ENCODE peak calls at places on chromosomes 11 and 22, in four cellular contexts. One of them, this sample, is unnamed.

GRCh38 chr22:39415506-39415905 is 15.9 kb downstream of the TAB1 start:
- DNase-seq in heart right ventricle: no peak
- DNase-seq in cardiac septum: no peak
- DNase-seq in EL: no peak
- DNase-seq in this sample: no peak

GRCh38 chr11:133948711-133949110 is 8.1 kb downstream of the IGSF9B start:
- DNase-seq in cardiac septum: no peak
- DNase-seq in EL: no peak
- DNase-seq in heart right ventricle: no peak
- DNase-seq in this sample: no peak

GRCh38 chr11:130413383-130414106 is 14.9 kb downstream of the ADAMTS8 start:
- DNase-seq in heart right ventricle: no peak
- DNase-seq in EL: peak
- DNase-seq in cardiac septum: no peak
- DNase-seq in this sample: peak

GRCh38 chr11:34432822-34433221 is 5.9 kb upstream of the CAT start:
- DNase-seq in EL: no peak
- DNase-seq in cardiac septum: no peak
- DNase-seq in heart right ventricle: no peak
- DNase-seq in this sample: no peak

GRCh38 chr22:45318168-45318557 is 8.4 kb downstream of the FAM118A start:
- DNase-seq in EL: peak
- DNase-seq in cardiac septum: no peak
- DNase-seq in heart right ventricle: peak
- DNase-seq in this sample: peak

GRCh38 chr11:18749681-18750319 is 23.8 kb upstream of the IGSF22 start:
- DNase-seq in cardiac septum: no peak
- DNase-seq in EL: peak
- DNase-seq in heart right ventricle: no peak
- DNase-seq in this sample: peak

GRCh38 chr11:17343907-17344306 is 7.7 kb upstream of the NCR3LG1 start:
- DNase-seq in cardiac septum: no peak
- DNase-seq in heart right ventricle: no peak
- DNase-seq in EL: peak
- DNase-seq in this sample: no peak

GRCh38 chr22:26892401-26893033 is 235.1 kb downstream of the MIAT start:
- DNase-seq in heart right ventricle: no peak
- DNase-seq in cardiac septum: no peak
- DNase-seq in EL: peak
- DNase-seq in this sample: peak

GRCh38 chr22:19891350-19892248 is 36.9 kb upstream of the GNB1L start:
- DNase-seq in cardiac septum: no peak
- DNase-seq in heart right ventricle: no peak
- DNase-seq in EL: peak
- DNase-seq in this sample: no peak

GRCh38 chr11:73969991-73970800 is 12.4 kb downstream of the UCP2 start:
- DNase-seq in heart right ventricle: no peak
- DNase-seq in cardiac septum: peak
- DNase-seq in EL: no peak
- DNase-seq in this sample: no peak

GRCh38 chr11:10807629-10808552 is 835 bp downstream of the EIF4G2 start:
- DNase-seq in EL: peak
- DNase-seq in cardiac septum: peak
- DNase-seq in heart right ventricle: peak
- DNase-seq in this sample: peak

GRCh38 chr11:20293992-20294391 is 69.5 kb upstream of the HTATIP2 start:
- DNase-seq in heart right ventricle: no peak
- DNase-seq in cardiac septum: no peak
- DNase-seq in EL: no peak
- DNase-seq in this sample: no peak

GRCh38 chr22:49507607-49508292 is 319.9 kb downstream of the BRD1 start:
- DNase-seq in EL: no peak
- DNase-seq in heart right ventricle: no peak
- DNase-seq in cardiac septum: peak
- DNase-seq in this sample: no peak

GRCh38 chr22:38262051-38262795 is 10.6 kb downstream of the TMEM184B start:
- DNase-seq in EL: peak
- DNase-seq in cardiac septum: no peak
- DNase-seq in heart right ventricle: peak
- DNase-seq in this sample: peak

GRCh38 chr11:94781822-94782221 is 13.7 kb downstream of the AMOTL1 start:
- DNase-seq in cardiac septum: no peak
- DNase-seq in heart right ventricle: no peak
- DNase-seq in EL: peak
- DNase-seq in this sample: no peak

GRCh38 chr22:44375451-44375850 is 62.7 kb upstream of the SHISAL1 start:
- DNase-seq in heart right ventricle: no peak
- DNase-seq in EL: no peak
- DNase-seq in cardiac septum: no peak
- DNase-seq in this sample: no peak

GRCh38 chr22:26585104-26585790 is 4.7 kb downstream of the TPST2 start:
- DNase-seq in cardiac septum: peak
- DNase-seq in heart right ventricle: peak
- DNase-seq in EL: peak
- DNase-seq in this sample: peak

GRCh38 chr11:49377978-49378377 is 169.6 kb upstream of the FOLH1 start:
- DNase-seq in heart right ventricle: no peak
- DNase-seq in EL: no peak
- DNase-seq in cardiac septum: no peak
- DNase-seq in this sample: no peak

GRCh38 chr11:27203077-27203476 is 159.9 kb downstream of the CCDC34 start:
- DNase-seq in cardiac septum: no peak
- DNase-seq in heart right ventricle: no peak
- DNase-seq in EL: no peak
- DNase-seq in this sample: no peak

GRCh38 chr11:95922099-95922498 is 1.8 kb downstream of the MTMR2 start:
- DNase-seq in heart right ventricle: no peak
- DNase-seq in EL: peak
- DNase-seq in cardiac septum: no peak
- DNase-seq in this sample: no peak